ENCODE peak calls at places on chromosome 12, in four cellular contexts. B, C, W and Q are unnamed samples. For H3K9me3, the result is how much of the 10 kb centered on the place peaks cover.

GRCh38 chr12:45121224-45121623 is 70.3 kb upstream of the DBX2 start:
- DNase-seq in B (no peak), C (no peak), W (no peak), Q (no peak)

GRCh38 chr12:100877776-100878175 is 83.2 kb downstream of the ANO4 start:
- DNase-seq in B (no peak), C (no peak), W (no peak), Q (no peak)

GRCh38 chr12:24709201-24709600 is 239.7 kb downstream of the BCAT1 start:
- DNase-seq in W (no peak), B (no peak), C (no peak), Q (peak)

GRCh38 chr12:131065801-131066200 is 112.1 kb downstream of the ADGRD1 start:
- DNase-seq in B (no peak), W (no peak), C (no peak), Q (no peak)

GRCh38 chr12:102946042-102946441 is 11.4 kb upstream of the ASCL1 start:
- DNase-seq in W (no peak), B (no peak), C (no peak), Q (no peak)

GRCh38 chr12:52270541-52271070 is 3.8 kb upstream of the KRT86 start:
- DNase-seq in W (no peak), C (no peak), B (no peak), Q (no peak)

GRCh38 chr12:119055977-119056376 is 74.6 kb downstream of the SRRM4 start:
- DNase-seq in W (no peak), C (no peak), B (no peak), Q (no peak)

GRCh38 chr12:32134144-32134888 is 27.7 kb downstream of the BICD1 start:
- DNase-seq in W (no peak), B (no peak), C (no peak), Q (peak)

GRCh38 chr12:110183386-110183785 is 59.2 kb downstream of the IFT81 start:
- DNase-seq in B (no peak), C (no peak), W (no peak), Q (no peak)

GRCh38 chr12:97837401-97837800 is 374.8 kb downstream of the RMST start:
- DNase-seq in W (no peak), B (peak), C (no peak), Q (peak)

GRCh38 chr12:18818584-18818983 is 80.7 kb downstream of the CAPZA3 start:
- DNase-seq in W (no peak), B (no peak), C (no peak), Q (no peak)

GRCh38 chr12:51318846-51319570 is 5.0 kb downstream of the BIN2 start:
- DNase-seq in B (no peak), W (no peak), C (peak), Q (no peak)

GRCh38 chr12:28235017-28235416 is 44.8 kb downstream of the CCDC91 start:
- DNase-seq in C (no peak), W (no peak), B (no peak), Q (no peak)

GRCh38 chr12:93570552-93571359 is 1.7 kb upstream of the SOCS2 start:
- DNase-seq in B (peak), W (peak), C (peak), Q (peak)

GRCh38 chr12:713281-713875 is 39.0 kb upstream of the WNK1 start:
- DNase-seq in W (no peak), B (no peak), C (no peak), Q (no peak)

GRCh38 chr12:45930369-45930768 is 60.0 kb downstream of the SCAF11 start:
- DNase-seq in C (no peak), B (no peak), W (no peak), Q (no peak)

GRCh38 chr12:94805749-94806148 is 155.4 kb upstream of the TMCC3 start:
- DNase-seq in C (no peak), B (peak), W (peak), Q (peak)

GRCh38 chr12:62698701-62699101 is 232.1 kb downstream of the MON2 start:
- DNase-seq in W (no peak), B (no peak), C (no peak), Q (peak)

GRCh38 chr12:116266631-116267349 is 10.7 kb downstream of the MED13L start:
- DNase-seq in C (no peak), W (no peak), B (no peak), Q (peak)

GRCh38 chr12:3152892-3153291 is 75.7 kb downstream of the TSPAN9 start:
- DNase-seq in B (no peak), W (no peak), C (no peak), Q (no peak)

GRCh38 chr12:105461276-105461975 is 130.9 kb downstream of the C12orf75 start:
- DNase-seq in B (no peak), W (no peak), C (no peak), Q (no peak)

GRCh38 chr12:79373896-79374499 is 316.8 kb downstream of the PAWR start:
- DNase-seq in B (peak), C (peak), W (peak), Q (peak)

GRCh38 chr12:8018666-8019581 is 13.6 kb upstream of the FOXJ2 start:
- DNase-seq in W (peak), C (peak), B (no peak), Q (no peak)

GRCh38 chr12:108516511-108517275 is 1.6 kb downstream of the FICD start:
- DNase-seq in W (no peak), C (no peak), B (no peak), Q (no peak)

GRCh38 chr12:111636209-111636928 is 37.3 kb upstream of the ATXN2 start:
- DNase-seq in W (peak), B (peak), C (no peak), Q (no peak)

GRCh38 chr12:6684609-6685008 is 4.6 kb downstream of the ZNF384 start:
- DNase-seq in C (peak), W (peak), B (peak), Q (no peak)

GRCh38 chr12:129607293-129607692 is 296.5 kb downstream of the TMEM132D start:
- DNase-seq in C (no peak), W (peak), B (peak), Q (no peak)

GRCh38 chr12:102808412-102808811 is 108.6 kb downstream of the PAH start:
- DNase-seq in W (no peak), B (no peak), C (no peak), Q (no peak)

GRCh38 chr12:104990950-104991349 is 4.8 kb downstream of the NOPCHAP1 start:
- DNase-seq in W (no peak), B (no peak), C (no peak), Q (no peak)

GRCh38 chr12:102067574-102068258 is 5.9 kb upstream of the WASHC3 start:
- DNase-seq in B (no peak), C (no peak), W (no peak), Q (no peak)

GRCh38 chr12:34343766-34344165 is 321.5 kb downstream of the ALG10 start:
- DNase-seq in C (no peak), W (no peak), B (no peak), Q (no peak)

GRCh38 chr12:92593734-92594402 is 108.9 kb upstream of the PLEKHG7 start:
- DNase-seq in C (peak), B (peak), W (no peak), Q (peak)

GRCh38 chr12:53223391-53224267 is 8.4 kb downstream of the RARG start:
- DNase-seq in W (peak), C (peak), B (peak), Q (peak)

GRCh38 chr12:45183263-45183662 is 32.6 kb upstream of the ANO6 start:
- DNase-seq in C (no peak), B (no peak), W (no peak), Q (no peak)

DNA sequence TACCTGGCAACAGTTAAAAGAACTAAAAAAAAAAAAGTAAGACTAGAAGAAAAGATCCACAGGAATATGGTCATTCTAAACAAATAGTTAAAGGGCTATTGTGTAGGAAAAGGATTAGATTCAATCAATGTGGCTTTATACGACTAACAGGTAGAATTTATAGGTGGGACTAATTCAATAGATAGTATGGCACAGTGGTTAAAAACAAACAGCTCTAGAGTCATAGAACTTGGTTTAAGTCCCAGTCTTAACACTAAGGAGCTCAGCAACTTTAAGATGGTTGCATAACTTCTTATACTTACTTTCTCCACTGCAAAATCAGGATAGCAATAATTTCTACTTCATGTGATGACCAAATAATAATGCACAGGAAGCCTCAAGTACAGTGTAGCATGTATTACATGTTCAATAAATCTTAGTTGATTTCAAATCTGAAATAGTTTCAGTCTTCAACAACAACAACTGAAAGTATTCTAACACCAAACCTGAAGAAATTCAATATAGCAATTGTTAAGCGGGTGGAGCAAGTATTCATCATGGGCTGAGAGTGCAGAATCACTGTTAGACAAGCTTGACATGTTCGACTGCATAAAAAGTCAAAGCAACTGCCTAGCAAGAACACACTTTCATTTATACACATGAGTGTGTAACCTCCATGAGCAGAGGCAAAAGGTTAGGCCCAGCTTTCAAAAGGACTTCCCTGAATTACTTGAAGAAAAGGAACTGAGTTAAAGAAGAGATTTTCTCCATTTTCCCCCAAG is 50.4 kb downstream of the ITPR2 start:
- DNase-seq in C (no peak), W (no peak), B (no peak), Q (no peak)
- H2AFZ ChIP-seq in C (no peak), W (no peak), B (no peak), Q (no peak)

DNA sequence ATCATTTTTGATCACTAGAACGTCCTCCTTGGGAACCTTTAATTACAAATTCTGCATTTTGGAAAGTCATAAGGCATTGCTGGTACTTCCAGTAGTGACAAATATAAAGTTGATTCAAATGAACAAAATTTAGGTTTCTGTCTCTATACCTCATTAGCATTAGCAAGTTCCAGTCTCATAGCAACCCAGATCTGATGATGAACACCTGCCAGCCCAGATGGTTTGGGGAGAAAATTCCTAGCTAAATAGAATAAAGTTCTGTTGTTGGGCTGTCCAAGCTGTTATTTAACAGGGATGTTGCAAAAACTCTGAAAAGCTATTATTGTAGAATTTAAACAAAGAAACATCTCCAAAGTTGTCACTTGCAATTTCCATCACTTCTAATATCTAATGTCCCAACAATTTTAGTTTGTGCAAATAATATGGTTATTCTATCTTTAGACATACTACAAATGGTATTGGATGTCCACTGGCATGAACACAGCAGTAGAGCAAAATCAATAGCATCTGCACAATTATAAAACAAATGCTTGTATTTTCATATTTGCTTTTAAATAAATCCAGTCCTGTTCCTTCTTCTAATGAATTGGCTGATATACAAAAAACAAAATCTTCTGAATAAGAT is 299.4 kb downstream of the SLC16A7 start:
- DNase-seq in C (no peak), W (no peak), B (no peak), Q (no peak)
- TF ChIP-seq EZH2 in C (no peak), W (no peak), B (no peak), Q (no peak)

GRCh38 chr12:132926417-132926833 is 29.7 kb downstream of the ZNF605 start:
- DNase-seq in B (no peak), W (no peak), C (no peak), Q (no peak)
- H3K9me3 ChIP-seq in B (half or more), W (half or more), C (half or more), Q (half or more)

GRCh38 chr12:49666176-49666575 is 41.0 kb downstream of the FMNL3 start:
- DNase-seq in C (no peak), W (no peak), B (no peak), Q (no peak)

GRCh38 chr12:49664167-49664566 is 40.8 kb downstream of the PRPF40B start:
- DNase-seq in C (no peak), B (no peak), W (no peak), Q (no peak)

GRCh38 chr12:49665384-49665783 is 41.8 kb downstream of the FMNL3 start:
- DNase-seq in W (no peak), B (no peak), C (no peak), Q (no peak)

GRCh38 chr12:49662998-49663843 is 39.9 kb downstream of the PRPF40B start:
- DNase-seq in C (peak), W (no peak), B (peak), Q (peak)

GRCh38 chr12:49664591-49665146 is 41.3 kb downstream of the PRPF40B start:
- DNase-seq in C (no peak), W (no peak), B (no peak), Q (no peak)
- H2AFZ ChIP-seq in C (no peak), W (no peak), B (no peak), Q (no peak)

GRCh38 chr12:68350753-68351152 is 18.6 kb upstream of the MDM1 start:
- DNase-seq in C (no peak), B (no peak), W (no peak), Q (no peak)
- TF ChIP-seq EZH2 in C (no peak), B (no peak), W (no peak), Q (no peak)

DNA sequence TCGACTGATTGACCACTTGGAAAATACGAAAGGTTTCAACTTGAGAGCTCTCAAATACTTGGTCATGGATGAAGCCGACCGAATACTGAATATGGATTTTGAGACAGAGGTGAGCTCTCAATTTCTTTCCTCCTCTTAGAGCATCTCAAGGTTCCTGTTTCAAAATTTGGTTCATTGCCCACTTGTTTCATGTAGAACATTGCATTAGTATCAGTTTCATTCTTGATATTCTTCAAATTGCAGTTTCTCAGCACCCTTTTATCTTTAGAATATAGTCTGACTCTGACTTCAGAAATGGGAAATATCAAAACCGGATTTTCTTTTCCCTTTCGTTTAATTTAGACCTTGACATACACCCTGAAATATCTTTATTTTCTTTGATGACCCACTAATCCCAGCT is 8.8 kb downstream of the DDX47 start:
- DNase-seq in B (no peak), W (no peak), C (no peak), Q (no peak)
- H3K9me3 ChIP-seq in B (under half), W (under half), C (under half), Q (under half)

GRCh38 chr12:57614178-57614947 is 3.1 kb downstream of the ARHGEF25 start:
- DNase-seq in C (peak), W (peak), B (no peak), Q (no peak)
- H2AFZ ChIP-seq in C (no peak), W (no peak), B (no peak), Q (no peak)